ENCODE peak calls at places on chromosome 11, in nine cellular contexts. H is GM12865; X is activated CD8-positive, alpha-beta T cell treated with anti-CD3 and anti-CD28 coated beads for 36 hours; R is NCI-H2029; P is mucosa of descending colon; K is lower lobe of right lung; N is aorta; D is GM03348; Z is WTC11. Q is an unnamed sample.

GRCh38 chr11:77602385-77603105 is 12.8 kb downstream of the AQP11 start:
- DNase-seq in H (no peak), X (no peak), R (no peak), P (no peak), K (no peak), N (no peak), D (peak; percentile 77), Z (no peak), Q (no peak)

GRCh38 chr11:77080643-77081210 is 14.0 kb downstream of the CAPN5 start:
- DNase-seq in H (no peak), X (no peak), R (no peak), P (peak; percentile 17), K (no peak), N (no peak), D (peak; percentile 57), Z (no peak), Q (peak; percentile 2)

GRCh38 chr11:92707665-92708064 is 261.8 kb upstream of the MTNR1B start:
- DNase-seq in H (no peak), X (no peak), R (no peak), P (no peak), K (no peak), N (no peak), D (peak; percentile 10), Z (no peak), Q (no peak)

GRCh38 chr11:116740741-116741140 is 32.0 kb downstream of the BUD13 start:
- DNase-seq in H (no peak), X (no peak), R (no peak), P (no peak), K (no peak), N (no peak), D (no peak), Z (no peak), Q (no peak)

GRCh38 chr11:81222491-81222890 is 1511.2 kb downstream of the FAM181B start:
- DNase-seq in H (no peak), X (no peak), R (no peak), P (no peak), K (no peak), N (no peak), D (no peak), Z (peak; percentile 14), Q (no peak)

GRCh38 chr11:103800406-103801114 is 235.9 kb upstream of the DDI1 start:
- DNase-seq in H (no peak), X (no peak), R (no peak), P (no peak), K (no peak), N (peak; percentile 50), D (no peak), Z (peak; percentile 21), Q (no peak)

GRCh38 chr11:17544181-17544622 is at the start of gene USH1C:
- DNase-seq in H (no peak), X (peak; percentile 35), R (no peak), P (peak; percentile 92), K (no peak), N (no peak), D (peak; percentile 35), Z (peak; percentile 79), Q (peak; percentile 28)

GRCh38 chr11:58900479-58901420 is 38.5 kb upstream of the GLYATL1 start:
- DNase-seq in H (peak; percentile 66), X (peak; percentile 64), R (peak; percentile 2), P (peak; percentile 90), K (peak; percentile 75), N (peak; percentile 69), D (peak; percentile 90), Z (peak; percentile 96), Q (no peak)

GRCh38 chr11:12794556-12795230 is 120.5 kb downstream of the TEAD1 start:
- DNase-seq in H (no peak), X (no peak), R (no peak), P (no peak), K (no peak), N (no peak), D (no peak), Z (no peak), Q (no peak)

GRCh38 chr11:20355221-20356219 is 8.0 kb upstream of the HTATIP2 start:
- DNase-seq in H (peak; percentile 59), X (peak; percentile 62), R (no peak), P (peak; percentile 45), K (no peak), N (no peak), D (peak; percentile 54), Z (peak; percentile 46), Q (peak; percentile 38)

Q was measured in activated T-cell treated with anti-CD3 and anti-CD28 coated beads, Interleukin-2, amount 50 U/mL, for 1 hour.